ENCODE peak calls at places on chromosomes 7 and 10, in six cellular contexts. One of them, this sample, is unnamed. For H3K9me2, the result is how much of the 10 kb centered on the place peaks cover.

GRCh38 chr10:51272580-51272979 is 198.3 kb downstream of the PRKG1 start:
- DNase-seq in HCT116: no peak
- DNase-seq in PC-3: no peak
- DNase-seq in MM.1S: no peak
- DNase-seq in SK-N-SH: no peak
- DNase-seq in GM23248: no peak
- DNase-seq in this sample: no peak

GRCh38 chr10:86330778-86331763 is 35.5 kb downstream of the GRID1 start:
- DNase-seq in SK-N-SH: no peak
- DNase-seq in MM.1S: no peak
- DNase-seq in PC-3: no peak
- DNase-seq in HCT116: no peak
- DNase-seq in GM23248: no peak
- DNase-seq in this sample: peak

GRCh38 chr10:132208489-132209050 is 21.8 kb downstream of the DPYSL4 start:
- DNase-seq in PC-3: no peak
- DNase-seq in SK-N-SH: no peak
- DNase-seq in MM.1S: no peak
- DNase-seq in GM23248: no peak
- DNase-seq in HCT116: no peak
- DNase-seq in this sample: no peak

GRCh38 chr10:13690281-13690825 is 103.6 kb downstream of the PRPF18 start:
- DNase-seq in PC-3: no peak
- DNase-seq in SK-N-SH: no peak
- DNase-seq in GM23248: no peak
- DNase-seq in MM.1S: no peak
- DNase-seq in HCT116: no peak
- DNase-seq in this sample: no peak

GRCh38 chr7:107592361-107593024 is 12.4 kb downstream of the BCAP29 start:
- DNase-seq in HCT116: no peak
- DNase-seq in MM.1S: no peak
- DNase-seq in PC-3: no peak
- DNase-seq in GM23248: peak
- DNase-seq in SK-N-SH: no peak
- DNase-seq in this sample: no peak

GRCh38 chr10:47104101-47104707 is 193.0 kb downstream of the PTPN20 start:
- DNase-seq in MM.1S: no peak
- DNase-seq in PC-3: no peak
- DNase-seq in SK-N-SH: no peak
- DNase-seq in GM23248: no peak
- DNase-seq in HCT116: no peak
- DNase-seq in this sample: no peak

GRCh38 chr7:149884541-149884940 is 10.8 kb downstream of the ATP6V0E2 start:
- DNase-seq in GM23248: no peak
- DNase-seq in SK-N-SH: no peak
- DNase-seq in MM.1S: no peak
- DNase-seq in PC-3: no peak
- DNase-seq in HCT116: no peak
- DNase-seq in this sample: no peak

GRCh38 chr10:78658645-78659632 is 409.8 kb upstream of the ZMIZ1 start:
- DNase-seq in GM23248: no peak
- DNase-seq in MM.1S: peak
- DNase-seq in SK-N-SH: no peak
- DNase-seq in HCT116: no peak
- DNase-seq in PC-3: peak
- DNase-seq in this sample: peak

GRCh38 chr10:79446451-79447020 is 1.1 kb upstream of the ZCCHC24 start:
- DNase-seq in MM.1S: no peak
- DNase-seq in PC-3: peak
- DNase-seq in SK-N-SH: peak
- DNase-seq in GM23248: peak
- DNase-seq in HCT116: no peak
- DNase-seq in this sample: no peak

GRCh38 chr7:44814956-44815355 is 18.5 kb downstream of the PPIA start:
- DNase-seq in GM23248: no peak
- DNase-seq in PC-3: no peak
- DNase-seq in SK-N-SH: no peak
- DNase-seq in HCT116: no peak
- DNase-seq in MM.1S: no peak
- DNase-seq in this sample: no peak

GRCh38 chr10:13732485-13732884 is 145.7 kb downstream of the PRPF18 start:
- DNase-seq in SK-N-SH: no peak
- DNase-seq in HCT116: no peak
- DNase-seq in MM.1S: no peak
- DNase-seq in GM23248: no peak
- DNase-seq in PC-3: no peak
- DNase-seq in this sample: no peak

GRCh38 chr10:71746344-71747037 is 26.8 kb downstream of the VSIR start:
- DNase-seq in GM23248: no peak
- DNase-seq in SK-N-SH: peak
- DNase-seq in MM.1S: no peak
- DNase-seq in PC-3: no peak
- DNase-seq in HCT116: no peak
- DNase-seq in this sample: peak

GRCh38 chr10:121774404-121774803 is 153.4 kb downstream of the ATE1 start:
- DNase-seq in GM23248: peak
- DNase-seq in SK-N-SH: no peak
- DNase-seq in PC-3: no peak
- DNase-seq in MM.1S: no peak
- DNase-seq in HCT116: no peak
- DNase-seq in this sample: no peak

GRCh38 chr10:33334839-33335549 is 527 bp upstream of the NRP1 start:
- DNase-seq in MM.1S: peak
- DNase-seq in HCT116: peak
- DNase-seq in GM23248: peak
- DNase-seq in PC-3: peak
- DNase-seq in SK-N-SH: peak
- DNase-seq in this sample: no peak

GRCh38 chr7:47292832-47293309 is 289.0 kb downstream of the TNS3 start:
- DNase-seq in PC-3: no peak
- DNase-seq in SK-N-SH: no peak
- DNase-seq in GM23248: no peak
- DNase-seq in MM.1S: no peak
- DNase-seq in HCT116: no peak
- DNase-seq in this sample: no peak

GRCh38 chr7:33108591-33108930 is 643 bp downstream of the RP9 start:
- DNase-seq in PC-3: no peak
- DNase-seq in MM.1S: peak
- DNase-seq in HCT116: no peak
- DNase-seq in GM23248: no peak
- DNase-seq in SK-N-SH: peak
- DNase-seq in this sample: peak

DNA sequence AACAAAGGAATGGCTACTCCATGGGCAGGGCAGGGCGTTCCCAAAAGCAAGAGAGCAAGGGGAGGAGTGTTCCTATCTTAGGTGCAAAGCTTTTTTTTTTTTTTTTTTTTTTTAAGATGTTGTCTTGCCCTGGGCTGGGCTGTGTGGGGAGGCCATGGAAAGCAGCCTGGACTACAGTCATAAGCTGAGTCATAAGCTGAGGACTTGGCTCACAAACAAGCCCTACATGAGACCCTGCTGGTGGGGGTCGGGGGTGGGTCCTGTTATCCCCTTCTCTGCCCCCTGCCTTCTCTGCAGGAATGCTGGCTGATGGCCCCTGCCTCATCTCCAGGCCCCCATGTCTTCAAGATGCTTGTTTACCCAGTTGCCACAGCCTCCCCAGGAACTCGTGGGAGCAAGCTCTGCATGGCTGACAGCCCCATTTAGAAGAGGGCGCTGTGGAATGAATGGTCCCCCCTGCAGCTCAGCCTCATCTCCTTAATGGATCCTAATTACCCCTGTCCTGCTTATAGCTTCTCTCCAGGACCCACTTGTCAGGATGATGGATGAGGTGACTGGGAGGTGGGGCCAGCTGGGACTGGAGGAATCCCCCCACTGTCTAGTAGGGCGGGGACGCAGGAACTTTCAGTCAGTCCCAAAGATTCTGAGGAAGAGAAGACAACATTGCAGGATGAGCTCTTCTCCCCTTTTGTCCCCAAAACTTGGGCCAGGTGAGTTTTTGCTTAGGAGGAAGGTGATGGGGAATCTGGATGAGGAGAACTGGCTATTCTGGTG is 340.8 kb upstream of the PODXL start:
- DNase-seq in PC-3: peak
- DNase-seq in MM.1S: no peak
- DNase-seq in HCT116: peak
- DNase-seq in SK-N-SH: peak
- DNase-seq in GM23248: peak
- DNase-seq in this sample: no peak
- H3K9me2 ChIP-seq in PC-3: under half
- H3K9me2 ChIP-seq in MM.1S: under half
- H3K9me2 ChIP-seq in HCT116: under half
- H3K9me2 ChIP-seq in SK-N-SH: under half
- H3K9me2 ChIP-seq in GM23248: under half
- H3K9me2 ChIP-seq in this sample: under half

DNA sequence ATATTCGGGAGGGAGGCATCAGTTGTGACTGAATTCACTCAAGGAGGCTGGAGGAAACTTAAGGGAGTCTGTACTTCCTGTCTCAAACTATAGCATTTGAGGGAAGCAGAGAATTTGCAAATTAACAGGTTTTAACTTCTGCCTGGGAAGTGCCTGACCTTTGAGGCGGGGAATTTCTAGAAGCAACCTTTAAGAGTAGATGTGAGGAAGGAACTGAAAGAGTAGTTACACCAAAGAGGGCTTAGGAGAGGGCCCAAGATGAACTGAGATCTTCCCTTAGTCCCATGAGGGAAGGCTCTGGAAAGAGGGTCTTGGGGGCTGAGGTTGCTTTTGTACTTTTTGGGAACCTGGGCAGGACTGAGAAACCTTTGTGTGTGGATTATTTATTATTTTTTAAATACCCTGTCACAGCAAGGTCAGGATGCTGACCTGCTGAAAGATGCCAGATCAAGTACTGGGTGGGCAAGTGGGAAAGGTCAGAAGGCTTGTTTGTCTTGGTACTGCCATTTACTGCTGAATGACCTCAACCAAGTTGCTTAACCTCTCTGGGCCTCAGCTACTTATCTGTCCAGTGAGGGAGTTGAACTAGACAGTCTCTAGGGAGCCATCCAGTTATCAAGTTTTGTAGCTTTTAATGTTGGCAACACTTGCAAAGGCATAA is 2.4 kb downstream of the GPR158 start:
- DNase-seq in PC-3: no peak
- DNase-seq in GM23248: no peak
- DNase-seq in SK-N-SH: no peak
- DNase-seq in MM.1S: no peak
- DNase-seq in HCT116: no peak
- DNase-seq in this sample: no peak
- H3K4me2 ChIP-seq in PC-3: no peak
- H3K4me2 ChIP-seq in GM23248: no peak
- H3K4me2 ChIP-seq in SK-N-SH: no peak
- H3K4me2 ChIP-seq in MM.1S: no peak
- H3K4me2 ChIP-seq in HCT116: no peak
- H3K4me2 ChIP-seq in this sample: no peak

DNA sequence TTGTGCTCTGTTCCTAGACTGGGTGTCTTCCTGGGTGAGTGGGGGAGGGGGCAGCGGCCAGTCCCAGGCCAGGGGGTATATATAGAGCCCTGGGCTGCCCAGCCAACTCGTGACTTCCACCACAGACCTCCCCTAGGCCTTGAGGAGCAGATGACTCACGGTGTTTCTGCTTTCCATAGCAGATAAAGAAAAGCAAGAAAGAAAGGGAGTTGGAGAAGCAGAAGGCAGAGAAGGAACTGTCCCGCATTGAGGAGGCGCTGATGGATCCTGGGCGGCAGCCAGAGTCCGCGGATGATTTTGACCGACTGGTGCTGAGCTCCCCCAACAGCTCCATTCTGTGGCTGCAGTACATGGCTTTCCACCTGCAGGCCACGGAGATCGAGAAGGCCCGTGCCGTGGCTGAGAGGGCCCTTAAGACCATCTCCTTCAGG is 10.1 kb downstream of the CALHM2 start:
- DNase-seq in HCT116: no peak
- DNase-seq in PC-3: no peak
- DNase-seq in SK-N-SH: no peak
- DNase-seq in MM.1S: no peak
- DNase-seq in GM23248: peak
- DNase-seq in this sample: no peak
- H3K9ac ChIP-seq in HCT116: no peak
- H3K9ac ChIP-seq in PC-3: no peak
- H3K9ac ChIP-seq in SK-N-SH: no peak
- H3K9ac ChIP-seq in MM.1S: no peak
- H3K9ac ChIP-seq in GM23248: no peak
- H3K9ac ChIP-seq in this sample: no peak

GRCh38 chr7:131896189-131896855 is 339.9 kb upstream of the PODXL start:
- DNase-seq in HCT116: no peak
- DNase-seq in GM23248: no peak
- DNase-seq in SK-N-SH: no peak
- DNase-seq in MM.1S: no peak
- DNase-seq in PC-3: no peak
- DNase-seq in this sample: no peak

GRCh38 chr7:131898418-131898817 is 342.0 kb upstream of the PODXL start:
- DNase-seq in PC-3: peak
- DNase-seq in MM.1S: no peak
- DNase-seq in SK-N-SH: no peak
- DNase-seq in GM23248: peak
- DNase-seq in HCT116: no peak
- DNase-seq in this sample: no peak

GRCh38 chr7:131899271-131900030 is 343.0 kb upstream of the PODXL start:
- DNase-seq in HCT116: no peak
- DNase-seq in SK-N-SH: no peak
- DNase-seq in MM.1S: no peak
- DNase-seq in GM23248: peak
- DNase-seq in PC-3: no peak
- DNase-seq in this sample: no peak

GRCh38 chr7:131895541-131896173 is 339.2 kb upstream of the PODXL start:
- DNase-seq in HCT116: peak
- DNase-seq in PC-3: peak
- DNase-seq in SK-N-SH: no peak
- DNase-seq in GM23248: peak
- DNase-seq in MM.1S: no peak
- DNase-seq in this sample: no peak

DNA sequence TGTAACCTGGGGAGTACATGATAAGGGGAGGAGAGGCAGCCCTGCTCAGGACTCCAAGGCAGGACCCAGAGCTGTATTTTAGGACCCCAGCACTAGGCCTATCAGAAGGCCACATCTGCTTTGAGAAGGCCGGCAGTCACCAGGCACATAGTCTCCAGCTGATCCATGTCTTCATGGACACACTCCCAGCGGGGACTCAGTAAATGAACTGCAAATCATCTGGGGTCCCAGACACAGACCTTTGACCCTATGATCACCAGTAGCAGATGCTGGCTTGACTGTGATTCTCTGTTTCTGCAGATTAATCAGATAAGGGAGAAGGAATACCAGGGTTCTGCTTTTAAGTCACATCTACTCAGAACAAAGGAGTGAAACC is 341.4 kb upstream of the PODXL start:
- DNase-seq in MM.1S: no peak
- DNase-seq in PC-3: no peak
- DNase-seq in SK-N-SH: no peak
- DNase-seq in HCT116: no peak
- DNase-seq in GM23248: no peak
- DNase-seq in this sample: no peak
- H3K9me2 ChIP-seq in MM.1S: under half
- H3K9me2 ChIP-seq in PC-3: under half
- H3K9me2 ChIP-seq in SK-N-SH: under half
- H3K9me2 ChIP-seq in HCT116: under half
- H3K9me2 ChIP-seq in GM23248: under half
- H3K9me2 ChIP-seq in this sample: under half

GRCh38 chr10:72953687-72954086 is 919 bp downstream of the PLA2G12B start:
- DNase-seq in HCT116: no peak
- DNase-seq in SK-N-SH: peak
- DNase-seq in MM.1S: no peak
- DNase-seq in GM23248: no peak
- DNase-seq in PC-3: no peak
- DNase-seq in this sample: no peak
- H3K4me2 ChIP-seq in HCT116: no peak
- H3K4me2 ChIP-seq in SK-N-SH: no peak
- H3K4me2 ChIP-seq in MM.1S: no peak
- H3K4me2 ChIP-seq in GM23248: no peak
- H3K4me2 ChIP-seq in PC-3: no peak
- H3K4me2 ChIP-seq in this sample: no peak

This sample was measured in Karpas-422.